ENCODE peak calls at places on chromosomes 3 and 15, in nine cellular contexts. One of them, this sample, is unnamed.

GRCh38 chr15:90558182-90558581 is 28.5 kb downstream of the CRTC3 start:
- DNase-seq in activated naive CD4-positive, alpha-beta T cell treated with anti-CD3 and anti-CD28 coated beads, Interleukin-2, amount 50 U/mL, for 16 hours: no peak
- DNase-seq in WERI-Rb-1: peak
- DNase-seq in stimulated activated CD8-positive, alpha-beta memory T cell treated with anti-CD3 and anti-CD28 coated beads, Interleukin-7, amount 100 ng/mL, for 24 hours: no peak
- DNase-seq in AG08396: no peak
- DNase-seq in caudate nucleus: no peak
- DNase-seq in H54: no peak
- DNase-seq in HEK293T: no peak
- DNase-seq in AG20443: no peak
- DNase-seq in this sample: no peak

GRCh38 chr3:48077835-48078234 is 61.6 kb upstream of the MAP4 start:
- DNase-seq in activated naive CD4-positive, alpha-beta T cell treated with anti-CD3 and anti-CD28 coated beads, Interleukin-2, amount 50 U/mL, for 16 hours: no peak
- DNase-seq in WERI-Rb-1: no peak
- DNase-seq in stimulated activated CD8-positive, alpha-beta memory T cell treated with anti-CD3 and anti-CD28 coated beads, Interleukin-7, amount 100 ng/mL, for 24 hours: no peak
- DNase-seq in AG08396: no peak
- DNase-seq in caudate nucleus: no peak
- DNase-seq in H54: no peak
- DNase-seq in HEK293T: no peak
- DNase-seq in AG20443: peak
- DNase-seq in this sample: no peak

GRCh38 chr15:70879386-70879785 is 12.8 kb downstream of the THAP10 start:
- DNase-seq in activated naive CD4-positive, alpha-beta T cell treated with anti-CD3 and anti-CD28 coated beads, Interleukin-2, amount 50 U/mL, for 16 hours: no peak
- DNase-seq in WERI-Rb-1: no peak
- DNase-seq in stimulated activated CD8-positive, alpha-beta memory T cell treated with anti-CD3 and anti-CD28 coated beads, Interleukin-7, amount 100 ng/mL, for 24 hours: no peak
- DNase-seq in AG08396: peak
- DNase-seq in caudate nucleus: no peak
- DNase-seq in H54: no peak
- DNase-seq in HEK293T: no peak
- DNase-seq in AG20443: peak
- DNase-seq in this sample: no peak

GRCh38 chr3:143849854-143850549 is 1.7 kb upstream of the SLC9A9 start:
- DNase-seq in activated naive CD4-positive, alpha-beta T cell treated with anti-CD3 and anti-CD28 coated beads, Interleukin-2, amount 50 U/mL, for 16 hours: no peak
- DNase-seq in WERI-Rb-1: no peak
- DNase-seq in stimulated activated CD8-positive, alpha-beta memory T cell treated with anti-CD3 and anti-CD28 coated beads, Interleukin-7, amount 100 ng/mL, for 24 hours: no peak
- DNase-seq in AG08396: peak
- DNase-seq in caudate nucleus: no peak
- DNase-seq in H54: no peak
- DNase-seq in HEK293T: no peak
- DNase-seq in AG20443: peak
- DNase-seq in this sample: no peak

GRCh38 chr15:65914371-65914770 is 45.1 kb downstream of the RAB11A start:
- DNase-seq in activated naive CD4-positive, alpha-beta T cell treated with anti-CD3 and anti-CD28 coated beads, Interleukin-2, amount 50 U/mL, for 16 hours: no peak
- DNase-seq in WERI-Rb-1: no peak
- DNase-seq in stimulated activated CD8-positive, alpha-beta memory T cell treated with anti-CD3 and anti-CD28 coated beads, Interleukin-7, amount 100 ng/mL, for 24 hours: no peak
- DNase-seq in AG08396: no peak
- DNase-seq in caudate nucleus: no peak
- DNase-seq in H54: no peak
- DNase-seq in HEK293T: no peak
- DNase-seq in AG20443: no peak
- DNase-seq in this sample: no peak

GRCh38 chr15:41848595-41848994 is 9.9 kb downstream of the PLA2G4B start:
- DNase-seq in activated naive CD4-positive, alpha-beta T cell treated with anti-CD3 and anti-CD28 coated beads, Interleukin-2, amount 50 U/mL, for 16 hours: no peak
- DNase-seq in WERI-Rb-1: no peak
- DNase-seq in stimulated activated CD8-positive, alpha-beta memory T cell treated with anti-CD3 and anti-CD28 coated beads, Interleukin-7, amount 100 ng/mL, for 24 hours: peak
- DNase-seq in AG08396: no peak
- DNase-seq in caudate nucleus: no peak
- DNase-seq in H54: no peak
- DNase-seq in HEK293T: no peak
- DNase-seq in AG20443: no peak
- DNase-seq in this sample: no peak

GRCh38 chr15:65939901-65940617 is 70.8 kb downstream of the RAB11A start:
- DNase-seq in activated naive CD4-positive, alpha-beta T cell treated with anti-CD3 and anti-CD28 coated beads, Interleukin-2, amount 50 U/mL, for 16 hours: no peak
- DNase-seq in WERI-Rb-1: no peak
- DNase-seq in stimulated activated CD8-positive, alpha-beta memory T cell treated with anti-CD3 and anti-CD28 coated beads, Interleukin-7, amount 100 ng/mL, for 24 hours: no peak
- DNase-seq in AG08396: peak
- DNase-seq in caudate nucleus: no peak
- DNase-seq in H54: peak
- DNase-seq in HEK293T: no peak
- DNase-seq in AG20443: peak
- DNase-seq in this sample: no peak

GRCh38 chr3:116064646-116065045 is 380.6 kb downstream of the LSAMP start:
- DNase-seq in activated naive CD4-positive, alpha-beta T cell treated with anti-CD3 and anti-CD28 coated beads, Interleukin-2, amount 50 U/mL, for 16 hours: no peak
- DNase-seq in WERI-Rb-1: no peak
- DNase-seq in stimulated activated CD8-positive, alpha-beta memory T cell treated with anti-CD3 and anti-CD28 coated beads, Interleukin-7, amount 100 ng/mL, for 24 hours: no peak
- DNase-seq in AG08396: no peak
- DNase-seq in caudate nucleus: no peak
- DNase-seq in H54: peak
- DNase-seq in HEK293T: no peak
- DNase-seq in AG20443: no peak
- DNase-seq in this sample: no peak

GRCh38 chr3:60650171-60650570 is 601.1 kb downstream of the FHIT start:
- DNase-seq in activated naive CD4-positive, alpha-beta T cell treated with anti-CD3 and anti-CD28 coated beads, Interleukin-2, amount 50 U/mL, for 16 hours: no peak
- DNase-seq in WERI-Rb-1: no peak
- DNase-seq in stimulated activated CD8-positive, alpha-beta memory T cell treated with anti-CD3 and anti-CD28 coated beads, Interleukin-7, amount 100 ng/mL, for 24 hours: no peak
- DNase-seq in AG08396: no peak
- DNase-seq in caudate nucleus: no peak
- DNase-seq in H54: no peak
- DNase-seq in HEK293T: no peak
- DNase-seq in AG20443: no peak
- DNase-seq in this sample: no peak

This sample was measured in naive B cell.